ENCODE peak calls at places on chromosome 13, in ten cellular contexts. O is IMR-90, I is breast epithelium, S is tibial nerve, Z is H9, X is sigmoid colon, A is A673, W is esophagus squamous epithelium, L is pancreas, V is uterus. R is an unnamed sample. For H3K27me3, the result is how much of the 10 kb centered on the place peaks cover.

GRCh38 chr13:19927117-19927734 is 31.3 kb upstream of the ZMYM2 start:
- DNase-seq in O (peak), I (no peak), S (no peak), Z (no peak), X (no peak), A (peak), W (no peak), L (no peak), V (no peak), R (no peak)

GRCh38 chr13:44726214-44726613 is 150.1 kb upstream of the TSC22D1 start:
- DNase-seq in O (peak), I (no peak), S (no peak), Z (no peak), X (no peak), A (no peak), W (no peak), L (no peak), V (no peak), R (peak)

GRCh38 chr13:38661276-38661675 is 25.6 kb upstream of the FREM2 start:
- DNase-seq in O (no peak), I (no peak), S (no peak), Z (no peak), X (no peak), A (peak), W (no peak), L (no peak), V (no peak), R (no peak)

GRCh38 chr13:23671902-23672301 is 101.7 kb downstream of the TNFRSF19 start:
- DNase-seq in O (peak), I (no peak), S (no peak), Z (no peak), X (no peak), A (no peak), W (no peak), L (no peak), V (no peak), R (no peak)

GRCh38 chr13:97566907-97567306 is 132.9 kb downstream of the RAP2A start:
- DNase-seq in O (no peak), I (no peak), S (no peak), Z (no peak), X (no peak), A (no peak), W (no peak), L (no peak), V (no peak), R (no peak)

GRCh38 chr13:24107955-24108614 is 52.4 kb upstream of the SPATA13 start:
- DNase-seq in O (peak), I (no peak), S (no peak), Z (no peak), X (no peak), A (no peak), W (no peak), L (no peak), V (no peak), R (no peak)

GRCh38 chr13:99905224-99905623 is 66.3 kb downstream of the ZIC5 start:
- DNase-seq in O (no peak), I (no peak), S (no peak), Z (no peak), X (no peak), A (no peak), W (no peak), L (no peak), V (no peak), R (no peak)

GRCh38 chr13:62209539-62209938 is 793.9 kb upstream of the PCDH20 start:
- DNase-seq in O (no peak), I (no peak), S (no peak), Z (no peak), X (no peak), A (no peak), W (no peak), L (no peak), V (no peak), R (peak)

GRCh38 chr13:107069107-107069776 is 501.3 kb upstream of the ARGLU1 start:
- DNase-seq in O (peak), I (no peak), S (no peak), Z (no peak), X (no peak), A (no peak), W (no peak), L (no peak), V (no peak), R (no peak)

GRCh38 chr13:33125821-33126570 is 109.8 kb downstream of the KL start:
- DNase-seq in O (peak), I (peak), S (peak), Z (peak), X (peak), A (peak), W (no peak), L (no peak), V (peak), R (peak)

GRCh38 chr13:38657191-38657590 is 29.7 kb upstream of the FREM2 start:
- DNase-seq in O (peak), I (no peak), S (no peak), Z (no peak), X (no peak), A (peak), W (no peak), L (no peak), V (no peak), R (no peak)

GRCh38 chr13:73717632-73718031 is 416.6 kb downstream of the KLF12 start:
- DNase-seq in O (peak), I (no peak), S (no peak), Z (no peak), X (no peak), A (no peak), W (no peak), L (no peak), V (no peak), R (peak)

GRCh38 chr13:27839809-27840467 is 47.7 kb downstream of the GSX1 start:
- DNase-seq in O (no peak), I (no peak), S (no peak), Z (no peak), X (no peak), A (no peak), W (no peak), L (no peak), V (no peak), R (peak)

GRCh38 chr13:109818136-109818535 is 31.8 kb upstream of the IRS2 start:
- DNase-seq in O (no peak), I (no peak), S (no peak), Z (no peak), X (no peak), A (no peak), W (no peak), L (no peak), V (no peak), R (peak)

GRCh38 chr13:25927966-25928365 is 123.8 kb downstream of the SHISA2 start:
- DNase-seq in O (no peak), I (no peak), S (no peak), Z (no peak), X (no peak), A (no peak), W (no peak), L (no peak), V (no peak), R (no peak)

GRCh38 chr13:40130871-40131636 is 475.6 kb downstream of the COG6 start:
- DNase-seq in O (no peak), I (no peak), S (no peak), Z (no peak), X (no peak), A (peak), W (no peak), L (no peak), V (peak), R (peak)

GRCh38 chr13:90999401-90999800 is 348.1 kb upstream of the MIR17HG start:
- DNase-seq in O (no peak), I (no peak), S (no peak), Z (no peak), X (no peak), A (no peak), W (no peak), L (no peak), V (no peak), R (no peak)

GRCh38 chr13:26872444-26873173 is 112.0 kb upstream of the GPR12 start:
- DNase-seq in O (peak), I (no peak), S (no peak), Z (peak), X (no peak), A (peak), W (no peak), L (no peak), V (no peak), R (no peak)

GRCh38 chr13:40231311-40231710 is 435.1 kb downstream of the FOXO1 start:
- DNase-seq in O (no peak), I (no peak), S (no peak), Z (no peak), X (no peak), A (no peak), W (no peak), L (no peak), V (peak), R (no peak)

GRCh38 chr13:99970761-99971575 is 599 bp downstream of the ZIC5 start:
- DNase-seq in O (no peak), I (no peak), S (no peak), Z (peak), X (no peak), A (peak), W (no peak), L (no peak), V (no peak), R (no peak)

GRCh38 chr13:66532146-66532545 is 698.0 kb downstream of the PCDH9 start:
- DNase-seq in O (peak), I (no peak), S (no peak), Z (no peak), X (no peak), A (no peak), W (no peak), L (no peak), V (no peak), R (no peak)

GRCh38 chr13:30850867-30851211 is 55.2 kb upstream of the MEDAG start:
- DNase-seq in O (no peak), I (no peak), S (no peak), Z (no peak), X (no peak), A (no peak), W (no peak), L (no peak), V (no peak), R (no peak)

GRCh38 chr13:26021516-26021915 is 30.3 kb downstream of the SHISA2 start:
- DNase-seq in O (no peak), I (no peak), S (no peak), Z (no peak), X (no peak), A (no peak), W (no peak), L (no peak), V (no peak), R (peak)

GRCh38 chr13:81986308-81986707 is 1645.4 kb upstream of the SPRY2 start:
- DNase-seq in O (no peak), I (no peak), S (no peak), Z (no peak), X (no peak), A (no peak), W (no peak), L (no peak), V (no peak), R (peak)

GRCh38 chr13:49235856-49236431 is 11.8 kb upstream of the CDADC1 start:
- DNase-seq in O (no peak), I (no peak), S (no peak), Z (no peak), X (no peak), A (no peak), W (no peak), L (no peak), V (no peak), R (no peak)

GRCh38 chr13:49234741-49235140 is 13.0 kb upstream of the CDADC1 start:
- DNase-seq in O (no peak), I (no peak), S (no peak), Z (no peak), X (no peak), A (no peak), W (no peak), L (no peak), V (no peak), R (no peak)

GRCh38 chr13:49238621-49239020 is 9.1 kb upstream of the CDADC1 start:
- DNase-seq in O (no peak), I (no peak), S (no peak), Z (no peak), X (no peak), A (no peak), W (no peak), L (no peak), V (no peak), R (no peak)

GRCh38 chr13:49241296-49241695 is 6.4 kb upstream of the CDADC1 start:
- DNase-seq in O (no peak), I (no peak), S (no peak), Z (no peak), X (no peak), A (no peak), W (no peak), L (no peak), V (no peak), R (no peak)

GRCh38 chr13:49240017-49240416 is 7.7 kb upstream of the CDADC1 start:
- DNase-seq in O (peak), I (no peak), S (no peak), Z (no peak), X (no peak), A (peak), W (no peak), L (no peak), V (no peak), R (peak)
- TF ChIP-seq CTCF in O (peak), I (no peak), S (no peak), Z (peak), X (no peak), A (peak), W (no peak), L (no peak), V (no peak), R (peak)

DNA sequence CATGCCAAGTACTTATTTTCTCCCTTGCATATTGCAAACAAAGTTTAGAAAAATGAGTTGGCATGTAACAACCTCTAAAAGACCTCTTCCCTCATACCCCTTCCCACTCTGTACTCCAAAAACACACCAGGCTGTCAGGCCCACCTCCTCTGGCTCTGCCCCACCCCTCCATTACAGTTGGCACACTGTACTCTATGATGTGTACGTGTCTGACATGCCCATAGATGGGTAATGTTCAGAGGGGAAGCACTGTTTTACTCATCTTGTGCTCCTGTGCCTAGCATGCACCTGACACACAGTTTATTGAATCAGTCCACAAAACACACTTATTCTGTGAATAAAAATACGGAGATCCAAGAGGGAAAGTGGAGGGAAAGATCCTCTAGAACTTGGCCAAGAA is 45.6 kb downstream of the SERPINE3 start:
- DNase-seq in O (no peak), I (no peak), S (no peak), Z (no peak), X (no peak), A (no peak), W (no peak), L (no peak), V (no peak), R (no peak)
- H3K27ac ChIP-seq in O (no peak), I (no peak), S (no peak), Z (peak), X (no peak), A (no peak), W (no peak), L (no peak), V (no peak), R (no peak)

DNA sequence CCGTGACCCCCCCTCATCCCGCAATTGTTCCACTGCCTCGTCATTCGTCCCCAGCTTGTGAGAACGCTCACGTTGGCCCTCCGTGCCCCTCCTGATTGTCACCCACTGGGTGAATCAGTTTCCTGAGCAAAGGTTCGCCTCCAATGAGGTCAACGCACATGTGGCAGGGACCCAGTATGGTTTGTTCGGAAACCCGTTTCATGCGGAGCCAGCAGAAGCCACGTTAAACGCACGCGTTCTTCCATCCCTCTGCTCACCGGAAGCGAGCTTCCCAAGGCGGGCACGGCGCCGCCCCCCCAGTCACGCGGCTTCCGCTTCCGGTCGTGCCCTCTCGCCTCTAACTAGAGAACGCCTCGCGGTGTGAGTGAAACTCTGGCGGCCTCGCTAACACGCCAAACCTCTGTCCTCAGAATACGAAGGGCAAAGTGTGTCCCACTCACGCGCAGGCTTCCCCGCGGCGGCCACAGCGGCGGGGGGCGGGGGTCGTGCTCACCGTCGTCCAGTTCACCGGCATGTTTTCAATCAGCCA is 18.0 kb upstream of the CFAP97D2 start:
- DNase-seq in O (no peak), I (no peak), S (no peak), Z (no peak), X (no peak), A (no peak), W (no peak), L (no peak), V (no peak), R (no peak)
- H3K27me3 ChIP-seq in O (under half), I (under half), S (under half), Z (under half), X (under half), A (under half), W (under half), L (under half), V (under half), R (half or more)

GRCh38 chr13:36549771-36550170 is 117.5 kb downstream of the CCNA1 start:
- DNase-seq in O (no peak), I (no peak), S (no peak), Z (no peak), X (no peak), A (peak), W (no peak), L (no peak), V (no peak), R (no peak)

GRCh38 chr13:36552334-36552733 is 120.0 kb downstream of the CCNA1 start:
- DNase-seq in O (no peak), I (no peak), S (no peak), Z (no peak), X (no peak), A (no peak), W (no peak), L (no peak), V (no peak), R (no peak)

GRCh38 chr13:36549126-36549702 is 116.9 kb downstream of the CCNA1 start:
- DNase-seq in O (no peak), I (no peak), S (no peak), Z (no peak), X (no peak), A (no peak), W (no peak), L (no peak), V (no peak), R (no peak)

GRCh38 chr13:36551445-36551844 is 119.2 kb downstream of the CCNA1 start:
- DNase-seq in O (no peak), I (no peak), S (no peak), Z (no peak), X (no peak), A (no peak), W (no peak), L (no peak), V (no peak), R (no peak)

GRCh38 chr13:36548129-36548528 is 115.8 kb downstream of the CCNA1 start:
- DNase-seq in O (no peak), I (no peak), S (no peak), Z (no peak), X (no peak), A (no peak), W (no peak), L (no peak), V (no peak), R (no peak)
- TF ChIP-seq CTCF in O (no peak), I (no peak), S (no peak), Z (no peak), X (no peak), A (no peak), W (no peak), L (no peak), V (no peak), R (no peak)

R was measured in foreskin keratinocyte.